ENCODE peak calls at places on chromosomes 7 and 10, in four cellular contexts. One of them, this sample, is unnamed.

GRCh38 chr7:95303501-95303900 is 20.8 kb downstream of the PON1 start:
- DNase-seq in dermis microvascular lymphatic vessel endothelial cell: no peak
- DNase-seq in activated CD4-positive, alpha-beta T cell treated with anti-CD3 and anti-CD28 coated beads, Interleukin-2, amount 10 ng/mL, durations not matched to agents 7 days and 5 days: no peak
- DNase-seq in Kasumi-1: no peak
- DNase-seq in this sample: no peak

GRCh38 chr7:47435889-47436312 is 146.0 kb downstream of the TNS3 start:
- DNase-seq in dermis microvascular lymphatic vessel endothelial cell: no peak
- DNase-seq in Kasumi-1: peak
- DNase-seq in activated CD4-positive, alpha-beta T cell treated with anti-CD3 and anti-CD28 coated beads, Interleukin-2, amount 10 ng/mL, durations not matched to agents 7 days and 5 days: no peak
- DNase-seq in this sample: no peak

GRCh38 chr10:3786295-3786981 is 1.4 kb upstream of the KLF6 start:
- DNase-seq in activated CD4-positive, alpha-beta T cell treated with anti-CD3 and anti-CD28 coated beads, Interleukin-2, amount 10 ng/mL, durations not matched to agents 7 days and 5 days: peak
- DNase-seq in dermis microvascular lymphatic vessel endothelial cell: no peak
- DNase-seq in Kasumi-1: no peak
- DNase-seq in this sample: no peak

GRCh38 chr7:132580717-132581285 is 4.5 kb upstream of the PLXNA4 start:
- DNase-seq in Kasumi-1: peak
- DNase-seq in dermis microvascular lymphatic vessel endothelial cell: peak
- DNase-seq in activated CD4-positive, alpha-beta T cell treated with anti-CD3 and anti-CD28 coated beads, Interleukin-2, amount 10 ng/mL, durations not matched to agents 7 days and 5 days: peak
- DNase-seq in this sample: peak

GRCh38 chr10:96309631-96310358 is 5.6 kb downstream of the DNTT start:
- DNase-seq in dermis microvascular lymphatic vessel endothelial cell: no peak
- DNase-seq in Kasumi-1: no peak
- DNase-seq in activated CD4-positive, alpha-beta T cell treated with anti-CD3 and anti-CD28 coated beads, Interleukin-2, amount 10 ng/mL, durations not matched to agents 7 days and 5 days: no peak
- DNase-seq in this sample: no peak

GRCh38 chr7:143145-143751 is 49.1 kb upstream of the FAM20C start:
- DNase-seq in Kasumi-1: no peak
- DNase-seq in dermis microvascular lymphatic vessel endothelial cell: no peak
- DNase-seq in activated CD4-positive, alpha-beta T cell treated with anti-CD3 and anti-CD28 coated beads, Interleukin-2, amount 10 ng/mL, durations not matched to agents 7 days and 5 days: no peak
- DNase-seq in this sample: no peak

GRCh38 chr10:3740157-3740871 is 44.7 kb downstream of the KLF6 start:
- DNase-seq in activated CD4-positive, alpha-beta T cell treated with anti-CD3 and anti-CD28 coated beads, Interleukin-2, amount 10 ng/mL, durations not matched to agents 7 days and 5 days: peak
- DNase-seq in Kasumi-1: no peak
- DNase-seq in dermis microvascular lymphatic vessel endothelial cell: no peak
- DNase-seq in this sample: no peak

GRCh38 chr7:54109501-54109900 is 432.7 kb upstream of the VSTM2A start:
- DNase-seq in dermis microvascular lymphatic vessel endothelial cell: no peak
- DNase-seq in activated CD4-positive, alpha-beta T cell treated with anti-CD3 and anti-CD28 coated beads, Interleukin-2, amount 10 ng/mL, durations not matched to agents 7 days and 5 days: no peak
- DNase-seq in Kasumi-1: no peak
- DNase-seq in this sample: no peak

GRCh38 chr10:30188101-30188500 is 128.7 kb upstream of the JCAD start:
- DNase-seq in Kasumi-1: no peak
- DNase-seq in activated CD4-positive, alpha-beta T cell treated with anti-CD3 and anti-CD28 coated beads, Interleukin-2, amount 10 ng/mL, durations not matched to agents 7 days and 5 days: no peak
- DNase-seq in dermis microvascular lymphatic vessel endothelial cell: peak
- DNase-seq in this sample: no peak

This sample was measured in Jurkat, Clone E6-1.